ENCODE peak calls at places on chromosomes 13 and 19, in seven cellular contexts. One of them, this sample, is unnamed.
A peak's percentile ranks its signal among the peaks of the same experiment; 100 is the strongest.

GRCh38 chr13:46682015-46682414 is 114.9 kb downstream of the ESD start:
- DNase-seq in heart right ventricle: no peak
- DNase-seq in B cell: no peak
- DNase-seq in CD4-positive, alpha-beta T cell: no peak
- DNase-seq in psoas muscle: no peak
- DNase-seq in heart left ventricle: no peak
- DNase-seq in mesothelial cell of epicardium: no peak
- DNase-seq in this sample: no peak

GRCh38 chr13:91045351-91046034 is 302.0 kb upstream of the MIR17HG start:
- DNase-seq in B cell: no peak
- DNase-seq in heart right ventricle: no peak
- DNase-seq in heart left ventricle: no peak
- DNase-seq in CD4-positive, alpha-beta T cell: no peak
- DNase-seq in mesothelial cell of epicardium: no peak
- DNase-seq in psoas muscle: no peak
- DNase-seq in this sample: peak; percentile 5

GRCh38 chr19:5001547-5002131 is 32.7 kb downstream of the KDM4B start:
- DNase-seq in psoas muscle: no peak
- DNase-seq in B cell: peak; percentile 64
- DNase-seq in heart right ventricle: no peak
- DNase-seq in heart left ventricle: no peak
- DNase-seq in CD4-positive, alpha-beta T cell: no peak
- DNase-seq in mesothelial cell of epicardium: no peak
- DNase-seq in this sample: peak; percentile 65

GRCh38 chr19:51687791-51688664 is 5.1 kb upstream of the SPACA6 start:
- DNase-seq in B cell: no peak
- DNase-seq in heart right ventricle: peak; percentile 70
- DNase-seq in CD4-positive, alpha-beta T cell: no peak
- DNase-seq in heart left ventricle: peak; percentile 79
- DNase-seq in mesothelial cell of epicardium: no peak
- DNase-seq in psoas muscle: peak; percentile 78
- DNase-seq in this sample: peak; percentile 46

GRCh38 chr13:29569253-29570057 is 26.0 kb downstream of the SLC7A1 start:
- DNase-seq in heart left ventricle: no peak
- DNase-seq in B cell: no peak
- DNase-seq in mesothelial cell of epicardium: no peak
- DNase-seq in heart right ventricle: no peak
- DNase-seq in psoas muscle: no peak
- DNase-seq in CD4-positive, alpha-beta T cell: no peak
- DNase-seq in this sample: no peak

GRCh38 chr19:46746281-46746965 is at the start of gene STRN4:
- DNase-seq in heart right ventricle: no peak
- DNase-seq in psoas muscle: peak; percentile 75
- DNase-seq in heart left ventricle: no peak
- DNase-seq in CD4-positive, alpha-beta T cell: peak; percentile 47
- DNase-seq in mesothelial cell of epicardium: peak; percentile 61
- DNase-seq in B cell: peak; percentile 99
- DNase-seq in this sample: peak; percentile 56

GRCh38 chr13:113954046-113954841 is 19.6 kb downstream of the C13orf46 start:
- DNase-seq in B cell: no peak
- DNase-seq in CD4-positive, alpha-beta T cell: no peak
- DNase-seq in mesothelial cell of epicardium: no peak
- DNase-seq in psoas muscle: peak; percentile 35
- DNase-seq in heart right ventricle: no peak
- DNase-seq in heart left ventricle: peak; percentile 47
- DNase-seq in this sample: no peak

GRCh38 chr13:109769275-109769674 is 17.1 kb downstream of the IRS2 start:
- DNase-seq in heart right ventricle: no peak
- DNase-seq in CD4-positive, alpha-beta T cell: no peak
- DNase-seq in B cell: no peak
- DNase-seq in mesothelial cell of epicardium: no peak
- DNase-seq in heart left ventricle: no peak
- DNase-seq in psoas muscle: no peak
- DNase-seq in this sample: no peak

GRCh38 chr19:51333836-51334460 is 8.0 kb downstream of the VSIG10L start:
- DNase-seq in psoas muscle: no peak
- DNase-seq in mesothelial cell of epicardium: no peak
- DNase-seq in B cell: no peak
- DNase-seq in heart left ventricle: no peak
- DNase-seq in CD4-positive, alpha-beta T cell: no peak
- DNase-seq in heart right ventricle: no peak
- DNase-seq in this sample: no peak

GRCh38 chr19:56167064-56167578 is 8.7 kb upstream of the GALP start:
- DNase-seq in CD4-positive, alpha-beta T cell: no peak
- DNase-seq in psoas muscle: no peak
- DNase-seq in heart left ventricle: no peak
- DNase-seq in mesothelial cell of epicardium: no peak
- DNase-seq in heart right ventricle: no peak
- DNase-seq in B cell: no peak
- DNase-seq in this sample: no peak

GRCh38 chr13:95258098-95258497 is 43.2 kb downstream of the ABCC4 start:
- DNase-seq in mesothelial cell of epicardium: no peak
- DNase-seq in CD4-positive, alpha-beta T cell: no peak
- DNase-seq in psoas muscle: no peak
- DNase-seq in heart left ventricle: no peak
- DNase-seq in B cell: no peak
- DNase-seq in heart right ventricle: no peak
- DNase-seq in this sample: no peak

GRCh38 chr19:4089400-4089908 is 22.8 kb upstream of the ZBTB7A start:
- DNase-seq in psoas muscle: peak; percentile 70
- DNase-seq in mesothelial cell of epicardium: no peak
- DNase-seq in CD4-positive, alpha-beta T cell: peak; percentile 25
- DNase-seq in B cell: peak; percentile 63
- DNase-seq in heart left ventricle: no peak
- DNase-seq in heart right ventricle: peak; percentile 48
- DNase-seq in this sample: no peak

GRCh38 chr13:108270442-108270841 is 924 bp downstream of the TNFSF13B start:
- DNase-seq in heart left ventricle: no peak
- DNase-seq in heart right ventricle: no peak
- DNase-seq in CD4-positive, alpha-beta T cell: no peak
- DNase-seq in psoas muscle: no peak
- DNase-seq in B cell: no peak
- DNase-seq in mesothelial cell of epicardium: no peak
- DNase-seq in this sample: no peak

GRCh38 chr19:36837525-36837901 is 674 bp downstream of the ZNF790 start:
- DNase-seq in mesothelial cell of epicardium: no peak
- DNase-seq in heart right ventricle: no peak
- DNase-seq in heart left ventricle: no peak
- DNase-seq in B cell: no peak
- DNase-seq in CD4-positive, alpha-beta T cell: peak; percentile 8
- DNase-seq in psoas muscle: no peak
- DNase-seq in this sample: no peak

GRCh38 chr19:39409207-39409885 is 2.7 kb downstream of the ZFP36 start:
- DNase-seq in heart right ventricle: peak; percentile 90
- DNase-seq in heart left ventricle: peak; percentile 94
- DNase-seq in mesothelial cell of epicardium: peak; percentile 70
- DNase-seq in psoas muscle: peak; percentile 98
- DNase-seq in B cell: peak; percentile 88
- DNase-seq in CD4-positive, alpha-beta T cell: peak; percentile 91
- DNase-seq in this sample: peak; percentile 62

GRCh38 chr13:113981611-113982295 is 7.9 kb upstream of the C13orf46 start:
- DNase-seq in B cell: no peak
- DNase-seq in heart left ventricle: peak; percentile 38
- DNase-seq in mesothelial cell of epicardium: peak; percentile 16
- DNase-seq in CD4-positive, alpha-beta T cell: peak; percentile 3
- DNase-seq in heart right ventricle: no peak
- DNase-seq in psoas muscle: peak; percentile 38
- DNase-seq in this sample: no peak

GRCh38 chr19:47778089-47778953 is at the start of gene SELENOW:
- DNase-seq in heart right ventricle: peak; percentile 87
- DNase-seq in mesothelial cell of epicardium: peak; percentile 68
- DNase-seq in CD4-positive, alpha-beta T cell: peak; percentile 58
- DNase-seq in psoas muscle: peak; percentile 85
- DNase-seq in B cell: peak; percentile 93
- DNase-seq in heart left ventricle: peak; percentile 90
- DNase-seq in this sample: peak; percentile 82

GRCh38 chr19:16655727-16656126 is 4.2 kb downstream of the SMIM7 start:
- DNase-seq in mesothelial cell of epicardium: no peak
- DNase-seq in B cell: no peak
- DNase-seq in heart left ventricle: no peak
- DNase-seq in psoas muscle: no peak
- DNase-seq in heart right ventricle: no peak
- DNase-seq in CD4-positive, alpha-beta T cell: no peak
- DNase-seq in this sample: no peak

GRCh38 chr19:15072930-15073647 is 8.9 kb upstream of the OR1I1 start:
- DNase-seq in mesothelial cell of epicardium: no peak
- DNase-seq in heart right ventricle: no peak
- DNase-seq in CD4-positive, alpha-beta T cell: no peak
- DNase-seq in psoas muscle: no peak
- DNase-seq in B cell: no peak
- DNase-seq in heart left ventricle: no peak
- DNase-seq in this sample: peak; percentile 7

GRCh38 chr19:49362048-49362925 is at the start of gene TEAD2:
- DNase-seq in heart right ventricle: peak; percentile 90
- DNase-seq in CD4-positive, alpha-beta T cell: no peak
- DNase-seq in heart left ventricle: peak; percentile 87
- DNase-seq in mesothelial cell of epicardium: peak; percentile 59
- DNase-seq in B cell: peak; percentile 66
- DNase-seq in psoas muscle: peak; percentile 80
- DNase-seq in this sample: peak; percentile 84

DNA sequence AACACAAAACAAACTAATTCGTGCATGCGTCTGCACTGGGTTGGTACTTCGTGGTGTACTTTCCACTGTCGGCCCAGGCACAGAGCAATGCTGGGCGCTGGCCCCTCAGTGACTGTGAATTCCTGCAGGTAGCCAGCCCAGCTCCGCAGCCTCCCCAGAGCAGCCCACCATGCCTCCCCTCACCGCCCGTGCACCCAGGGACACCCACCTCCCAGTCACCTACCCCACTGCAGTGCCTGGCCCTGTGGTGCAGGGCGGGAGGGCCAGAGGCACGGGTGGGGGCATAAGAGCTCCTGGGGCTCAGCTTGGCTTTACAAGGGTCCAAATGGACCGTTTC is 93.1 kb upstream of the ZNF507 start:
- DNase-seq in CD4-positive, alpha-beta T cell: no peak
- DNase-seq in heart right ventricle: no peak
- DNase-seq in B cell: no peak
- DNase-seq in psoas muscle: no peak
- DNase-seq in heart left ventricle: no peak
- DNase-seq in mesothelial cell of epicardium: no peak
- DNase-seq in this sample: no peak
- TF ChIP-seq CTCF in CD4-positive, alpha-beta T cell: no peak
- TF ChIP-seq CTCF in heart right ventricle: no peak
- TF ChIP-seq CTCF in B cell: no peak
- TF ChIP-seq CTCF in psoas muscle: no peak
- TF ChIP-seq CTCF in heart left ventricle: no peak
- TF ChIP-seq CTCF in mesothelial cell of epicardium: no peak
- TF ChIP-seq CTCF in this sample: no peak

GRCh38 chr19:18159810-18160209 is 6.8 kb downstream of the PIK3R2 start:
- DNase-seq in psoas muscle: no peak
- DNase-seq in CD4-positive, alpha-beta T cell: no peak
- DNase-seq in B cell: no peak
- DNase-seq in mesothelial cell of epicardium: no peak
- DNase-seq in heart left ventricle: no peak
- DNase-seq in heart right ventricle: no peak
- DNase-seq in this sample: no peak

GRCh38 chr19:18160441-18160791 is 7.5 kb downstream of the PIK3R2 start:
- DNase-seq in B cell: no peak
- DNase-seq in psoas muscle: no peak
- DNase-seq in heart right ventricle: no peak
- DNase-seq in heart left ventricle: no peak
- DNase-seq in mesothelial cell of epicardium: no peak
- DNase-seq in CD4-positive, alpha-beta T cell: no peak
- DNase-seq in this sample: no peak

GRCh38 chr19:18161691-18162039 is 8.7 kb downstream of the PIK3R2 start:
- DNase-seq in heart left ventricle: peak; percentile 54
- DNase-seq in mesothelial cell of epicardium: no peak
- DNase-seq in B cell: no peak
- DNase-seq in CD4-positive, alpha-beta T cell: no peak
- DNase-seq in heart right ventricle: no peak
- DNase-seq in psoas muscle: no peak
- DNase-seq in this sample: no peak

GRCh38 chr19:18158471-18158870 is 5.5 kb downstream of the PIK3R2 start:
- DNase-seq in mesothelial cell of epicardium: no peak
- DNase-seq in B cell: no peak
- DNase-seq in CD4-positive, alpha-beta T cell: no peak
- DNase-seq in heart right ventricle: no peak
- DNase-seq in psoas muscle: no peak
- DNase-seq in heart left ventricle: no peak
- DNase-seq in this sample: no peak

DNA sequence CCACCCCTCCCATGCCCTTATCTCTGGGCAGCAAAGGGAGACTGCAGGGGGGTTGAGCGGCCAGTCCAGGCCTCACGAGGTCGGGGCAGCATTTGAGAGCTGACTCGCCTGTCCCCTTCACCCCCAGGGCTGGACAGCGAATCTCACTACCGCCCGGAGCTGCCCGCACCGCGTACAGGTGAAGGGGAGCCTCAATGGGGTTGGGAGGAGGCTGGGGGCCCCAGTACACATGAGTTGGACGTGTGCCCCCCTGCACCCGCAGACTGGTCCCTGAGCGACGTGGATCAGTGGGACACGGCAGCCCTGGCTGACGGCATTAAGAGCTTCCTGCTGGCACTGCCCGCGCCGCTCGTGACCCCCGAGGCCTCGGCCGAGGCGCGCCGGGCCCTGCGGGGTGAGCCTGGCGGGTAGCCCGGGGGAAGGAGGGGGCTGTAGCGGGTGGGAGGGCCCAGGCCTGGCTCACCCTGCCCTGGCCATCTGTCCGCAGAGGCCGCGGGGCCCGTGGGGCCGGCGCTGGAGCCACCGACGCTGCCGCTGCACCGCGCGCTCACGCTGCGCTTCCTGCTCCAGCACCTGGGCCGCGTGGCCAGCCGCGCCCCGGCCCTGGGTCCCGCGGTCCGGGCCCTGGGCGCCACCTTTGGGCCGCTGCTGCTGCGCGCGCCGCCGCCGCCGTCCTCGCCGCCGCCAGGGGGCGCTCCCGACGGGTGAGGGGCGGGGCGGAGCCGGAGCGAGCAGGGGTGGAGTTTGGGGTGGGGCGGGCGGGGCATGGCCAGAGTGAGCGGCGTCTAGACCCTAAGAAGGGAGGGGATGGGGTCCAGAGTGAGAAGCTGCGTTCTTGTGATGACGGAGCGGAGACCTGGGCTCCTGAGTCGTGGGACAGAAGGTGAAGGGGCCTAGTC is 8.1 kb downstream of the PIK3R2 start:
- DNase-seq in B cell: peak; percentile 99
- DNase-seq in mesothelial cell of epicardium: peak; percentile 68
- DNase-seq in heart right ventricle: no peak
- DNase-seq in CD4-positive, alpha-beta T cell: peak; percentile 58
- DNase-seq in psoas muscle: peak; percentile 88
- DNase-seq in heart left ventricle: peak; percentile 89
- DNase-seq in this sample: peak; percentile 82
- TF ChIP-seq CTCF in B cell: peak; percentile 70
- TF ChIP-seq CTCF in mesothelial cell of epicardium: peak; percentile 68
- TF ChIP-seq CTCF in heart right ventricle: peak; percentile 93
- TF ChIP-seq CTCF in CD4-positive, alpha-beta T cell: peak; percentile 53
- TF ChIP-seq CTCF in psoas muscle: peak; percentile 87
- TF ChIP-seq CTCF in heart left ventricle: peak; percentile 61
- TF ChIP-seq CTCF in this sample: peak; percentile 64

GRCh38 chr19:41302624-41303351 is 7.2 kb upstream of the CCDC97 start:
- DNase-seq in heart right ventricle: no peak
- DNase-seq in CD4-positive, alpha-beta T cell: no peak
- DNase-seq in psoas muscle: no peak
- DNase-seq in mesothelial cell of epicardium: no peak
- DNase-seq in B cell: peak; percentile 74
- DNase-seq in heart left ventricle: no peak
- DNase-seq in this sample: no peak
- TF ChIP-seq CTCF in heart right ventricle: no peak
- TF ChIP-seq CTCF in CD4-positive, alpha-beta T cell: no peak
- TF ChIP-seq CTCF in psoas muscle: no peak
- TF ChIP-seq CTCF in mesothelial cell of epicardium: no peak
- TF ChIP-seq CTCF in B cell: no peak
- TF ChIP-seq CTCF in heart left ventricle: no peak
- TF ChIP-seq CTCF in this sample: no peak

GRCh38 chr13:50974268-50974667 is 64.7 kb downstream of the RNASEH2B start:
- DNase-seq in heart left ventricle: no peak
- DNase-seq in B cell: no peak
- DNase-seq in mesothelial cell of epicardium: no peak
- DNase-seq in CD4-positive, alpha-beta T cell: no peak
- DNase-seq in psoas muscle: no peak
- DNase-seq in heart right ventricle: no peak
- DNase-seq in this sample: no peak

GRCh38 chr13:50969691-50970090 is 60.1 kb downstream of the RNASEH2B start:
- DNase-seq in CD4-positive, alpha-beta T cell: no peak
- DNase-seq in mesothelial cell of epicardium: no peak
- DNase-seq in heart left ventricle: no peak
- DNase-seq in psoas muscle: no peak
- DNase-seq in B cell: no peak
- DNase-seq in heart right ventricle: no peak
- DNase-seq in this sample: no peak
- TF ChIP-seq CTCF in CD4-positive, alpha-beta T cell: no peak
- TF ChIP-seq CTCF in mesothelial cell of epicardium: no peak
- TF ChIP-seq CTCF in heart left ventricle: peak; percentile 24
- TF ChIP-seq CTCF in psoas muscle: no peak
- TF ChIP-seq CTCF in B cell: no peak
- TF ChIP-seq CTCF in heart right ventricle: no peak
- TF ChIP-seq CTCF in this sample: no peak

This sample was measured in endothelial cell.